ENCODE peak calls at places on chromosomes 11 and 22, in six cellular contexts. Z, G, I, U, N and K are unnamed samples.

GRCh38 chr11:45145421-45146071 is 893 bp upstream of the PRDM11 start:
- DNase-seq in Z (peak; percentile 44), G (no peak), I (peak; percentile 70), U (peak; percentile 56), N (no peak), K (no peak)

GRCh38 chr11:83472831-83473230 is 186.7 kb upstream of the CCDC90B start:
- DNase-seq in Z (no peak), G (no peak), I (no peak), U (no peak), N (no peak), K (no peak)

GRCh38 chr11:116177521-116178220 is 595.1 kb downstream of the BUD13 start:
- DNase-seq in Z (no peak), G (no peak), I (no peak), U (no peak), N (no peak), K (no peak)

GRCh38 chr22:44031111-44031963 is 7.2 kb downstream of the PARVB start:
- DNase-seq in Z (no peak), G (no peak), I (peak; percentile 56), U (peak; percentile 69), N (no peak), K (no peak)

GRCh38 chr22:18034076-18034475 is 9.7 kb upstream of the MICAL3 start:
- DNase-seq in Z (no peak), G (no peak), I (no peak), U (no peak), N (no peak), K (no peak)

GRCh38 chr22:27748355-27749168 is 53.0 kb downstream of the MN1 start:
- DNase-seq in Z (no peak), G (no peak), I (peak; percentile 79), U (peak; percentile 66), N (peak; percentile 49), K (no peak)

GRCh38 chr22:49961601-49962011 is 1.0 kb downstream of the PIM3 start:
- DNase-seq in Z (peak; percentile 20), G (peak; percentile 20), I (no peak), U (peak; percentile 30), N (no peak), K (no peak)

GRCh38 chr11:61148016-61148640 is 13.1 kb downstream of the VPS37C start:
- DNase-seq in Z (no peak), G (no peak), I (peak; percentile 53), U (no peak), N (no peak), K (no peak)

GRCh38 chr11:93622043-93622442 is 39.4 kb upstream of the CEP295 start:
- DNase-seq in Z (no peak), G (no peak), I (no peak), U (no peak), N (no peak), K (no peak)
- TF ChIP-seq CTCF in Z (peak; percentile 35), G (peak; percentile 18), I (no peak), U (no peak), N (peak; percentile 6), K (no peak)

GRCh38 chr22:41535244-41535643 is 9.0 kb downstream of the POLR3H start:
- DNase-seq in Z (no peak), G (no peak), I (peak; percentile 30), U (no peak), N (no peak), K (peak; percentile 38)
- TF ChIP-seq CTCF in Z (peak; percentile 10), G (peak; percentile 47), I (peak; percentile 16), U (peak; percentile 27), N (peak; percentile 42), K (peak; percentile 45)

GRCh38 chr11:65833297-65834030 is at the start of gene SNX32:
- DNase-seq in Z (peak; percentile 97), G (peak; percentile 54), I (peak; percentile 94), U (peak; percentile 94), N (peak; percentile 27), K (peak; percentile 35)
- TF ChIP-seq CTCF in Z (no peak), G (no peak), I (no peak), U (no peak), N (no peak), K (no peak)

GRCh38 chr11:64148917-64149617 is 16.8 kb downstream of the MACROD1 start:
- DNase-seq in Z (no peak), G (no peak), I (no peak), U (no peak), N (no peak), K (no peak)

GRCh38 chr11:64144587-64145295 is 21.2 kb downstream of the MACROD1 start:
- DNase-seq in Z (no peak), G (no peak), I (no peak), U (no peak), N (no peak), K (no peak)

GRCh38 chr11:64148200-64148916 is 17.6 kb downstream of the MACROD1 start:
- DNase-seq in Z (peak; percentile 88), G (no peak), I (peak; percentile 80), U (peak; percentile 76), N (no peak), K (peak; percentile 50)

GRCh38 chr11:64150051-64150450 is 15.9 kb downstream of the MACROD1 start:
- DNase-seq in Z (no peak), G (no peak), I (no peak), U (no peak), N (no peak), K (no peak)

DNA sequence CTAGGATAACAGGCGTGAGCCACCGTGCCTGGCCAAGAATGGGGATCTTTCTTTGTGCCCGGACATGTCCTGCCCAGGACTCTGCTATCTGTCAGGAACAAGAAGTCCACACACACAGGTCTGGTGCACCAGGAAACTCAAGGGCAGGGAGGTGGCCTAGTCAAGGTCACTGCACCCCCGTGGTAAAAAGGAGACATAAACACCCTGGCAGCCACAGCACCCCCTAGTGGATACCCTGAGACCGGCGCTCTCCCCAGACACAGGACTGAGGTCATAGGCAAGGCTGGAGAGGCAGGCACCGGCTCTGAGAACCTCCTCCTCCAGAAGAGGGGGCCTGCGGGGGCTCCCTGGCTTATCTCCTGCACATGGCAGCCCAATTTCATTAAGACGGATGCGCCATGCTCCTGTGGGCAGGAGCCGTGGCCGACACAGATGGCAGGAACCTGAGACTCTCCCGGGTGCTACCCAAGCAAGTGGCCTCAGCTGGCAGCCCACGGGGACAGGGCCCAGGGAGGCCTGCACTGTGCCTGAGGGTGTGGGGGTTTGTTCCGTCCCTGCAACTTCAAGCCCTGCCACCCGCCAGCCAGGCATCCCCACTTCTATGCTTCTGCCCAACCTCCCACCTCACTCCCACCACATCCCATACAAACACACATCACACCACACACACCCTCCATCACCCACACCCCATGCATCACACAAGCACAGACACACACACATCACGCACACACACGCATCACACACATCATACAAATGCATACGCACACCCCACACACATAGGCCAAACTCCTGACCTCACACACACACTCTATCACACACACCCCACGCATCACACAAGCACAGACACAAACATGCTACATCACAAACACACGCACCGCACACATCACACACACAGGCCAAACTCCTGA is 19.6 kb downstream of the MACROD1 start:
- DNase-seq in Z (peak; percentile 34), G (no peak), I (peak; percentile 37), U (peak; percentile 51), N (no peak), K (peak; percentile 23)
- TF ChIP-seq CTCF in Z (peak; percentile 63), G (peak; percentile 85), I (peak; percentile 79), U (peak; percentile 73), N (peak; percentile 81), K (peak; percentile 95)

GRCh38 chr11:22536036-22536435 is 89.6 kb downstream of the FANCF start:
- DNase-seq in Z (no peak), G (no peak), I (no peak), U (peak; percentile 1), N (no peak), K (no peak)

GRCh38 chr11:22539851-22540376 is 85.7 kb downstream of the FANCF start:
- DNase-seq in Z (no peak), G (no peak), I (peak; percentile 20), U (peak; percentile 53), N (no peak), K (no peak)
- TF ChIP-seq CTCF in Z (peak; percentile 57), G (peak; percentile 93), I (peak; percentile 62), U (peak; percentile 79), N (peak; percentile 18), K (no peak)

GRCh38 chr22:30219049-30219448 is 27.5 kb downstream of the LIF start:
- DNase-seq in Z (no peak), G (no peak), I (no peak), U (no peak), N (no peak), K (no peak)
- TF ChIP-seq CTCF in Z (no peak), G (peak; percentile 12), I (no peak), U (no peak), N (peak; percentile 25), K (peak; percentile 52)

DNA sequence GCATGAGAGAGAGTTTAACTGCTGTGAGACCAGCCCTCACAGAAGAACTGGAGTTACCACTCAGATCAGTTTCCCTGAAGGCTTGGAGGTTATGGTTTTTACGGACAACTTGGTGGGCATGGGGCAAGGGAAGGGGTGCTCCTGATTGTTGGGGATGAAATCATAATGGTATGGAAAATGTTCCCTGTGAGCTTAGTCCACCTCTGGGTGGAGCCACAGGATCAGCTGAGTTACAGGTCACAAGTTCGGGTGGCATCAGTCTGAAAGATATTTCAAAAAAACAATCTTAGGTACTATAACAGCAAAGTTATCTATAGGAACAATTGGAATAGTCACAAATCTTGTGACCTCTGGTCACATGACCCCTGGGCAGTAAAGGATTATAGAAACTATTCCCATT is 162.9 kb downstream of the DLG2 start:
- DNase-seq in Z (no peak), G (no peak), I (no peak), U (no peak), N (no peak), K (no peak)
- TF ChIP-seq CTCF in Z (peak; percentile 42), G (no peak), I (no peak), U (no peak), N (no peak), K (no peak)

DNA sequence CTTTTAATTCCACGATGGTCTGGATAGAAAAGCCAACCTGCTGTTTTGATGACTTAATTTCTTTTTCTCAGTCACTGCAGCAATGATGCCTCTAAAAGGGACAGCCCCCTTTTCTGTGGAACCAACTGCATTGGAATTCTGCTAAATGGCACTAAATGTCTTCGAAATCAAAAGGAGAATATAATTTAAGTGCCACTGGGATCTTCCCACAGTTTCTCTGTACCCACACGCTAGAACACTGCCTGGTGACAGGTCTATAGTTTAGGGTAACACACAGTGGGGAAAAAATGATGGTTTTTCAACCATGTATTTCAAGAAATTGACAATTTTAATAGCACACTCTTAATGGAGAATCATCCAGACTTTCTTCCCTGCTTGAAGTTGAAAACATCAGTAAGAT is 182.3 kb downstream of the OPCML start:
- DNase-seq in Z (no peak), G (no peak), I (no peak), U (no peak), N (no peak), K (no peak)
- TF ChIP-seq CTCF in Z (no peak), G (no peak), I (no peak), U (no peak), N (no peak), K (no peak)

DNA sequence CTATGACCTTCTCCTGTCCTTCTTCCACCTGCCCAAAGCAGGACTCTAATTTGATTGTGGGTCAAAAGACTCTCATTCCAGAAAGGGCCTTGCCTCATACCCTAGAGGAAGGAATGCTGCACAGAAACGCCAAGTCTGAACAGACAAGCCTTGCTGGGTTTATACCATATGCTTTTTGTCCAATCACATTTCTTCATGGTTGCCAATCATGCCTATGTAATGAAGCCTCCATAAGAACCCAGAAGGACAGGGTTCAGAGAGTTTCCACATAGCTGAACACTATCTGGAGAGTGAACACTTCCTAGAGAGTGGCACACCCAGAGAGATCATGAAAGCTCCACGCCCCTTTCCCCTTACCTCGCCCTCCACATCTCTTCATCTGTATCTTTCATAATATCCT is 4.8 kb upstream of the SAA2 start:
- DNase-seq in Z (no peak), G (no peak), I (no peak), U (no peak), N (no peak), K (no peak)
- TF ChIP-seq CTCF in Z (no peak), G (no peak), I (no peak), U (no peak), N (peak; percentile 2), K (peak; percentile 57)